ENCODE peak calls at places on chromosomes 2 and 18, in nine cellular contexts. One of them, this sample, is unnamed.

GRCh38 chr2:108612153-108612513 is 77.9 kb downstream of the LIMS1 start:
- DNase-seq in posterior vena cava: no peak
- DNase-seq in heart left ventricle: no peak
- DNase-seq in effector memory CD4-positive, alpha-beta T cell: no peak
- DNase-seq in stimulated activated CD4-positive, alpha-beta T cell treated with anti-CD3 and anti-CD28 coated beads, Interleukin-15, amount 100 ng/mL, for 24 hours: peak; percentile 60
- DNase-seq in aorta: no peak
- DNase-seq in NCI-H1092: no peak
- DNase-seq in sciatic nerve: no peak
- DNase-seq in progenitor cell of endocrine pancreas: no peak
- DNase-seq in this sample: no peak

GRCh38 chr2:174965992-174966789 is 39.0 kb downstream of the CHN1 start:
- DNase-seq in posterior vena cava: no peak
- DNase-seq in heart left ventricle: no peak
- DNase-seq in effector memory CD4-positive, alpha-beta T cell: no peak
- DNase-seq in stimulated activated CD4-positive, alpha-beta T cell treated with anti-CD3 and anti-CD28 coated beads, Interleukin-15, amount 100 ng/mL, for 24 hours: no peak
- DNase-seq in aorta: no peak
- DNase-seq in NCI-H1092: no peak
- DNase-seq in sciatic nerve: no peak
- DNase-seq in progenitor cell of endocrine pancreas: no peak
- DNase-seq in this sample: no peak

GRCh38 chr18:75809392-75809791 is 381.9 kb upstream of the SMIM21 start:
- DNase-seq in posterior vena cava: no peak
- DNase-seq in heart left ventricle: no peak
- DNase-seq in effector memory CD4-positive, alpha-beta T cell: no peak
- DNase-seq in stimulated activated CD4-positive, alpha-beta T cell treated with anti-CD3 and anti-CD28 coated beads, Interleukin-15, amount 100 ng/mL, for 24 hours: no peak
- DNase-seq in aorta: no peak
- DNase-seq in NCI-H1092: no peak
- DNase-seq in sciatic nerve: no peak
- DNase-seq in progenitor cell of endocrine pancreas: no peak
- DNase-seq in this sample: no peak

GRCh38 chr2:241739651-241740050 is 5.2 kb downstream of the D2HGDH start:
- DNase-seq in posterior vena cava: no peak
- DNase-seq in heart left ventricle: peak; percentile 16
- DNase-seq in effector memory CD4-positive, alpha-beta T cell: peak; percentile 16
- DNase-seq in stimulated activated CD4-positive, alpha-beta T cell treated with anti-CD3 and anti-CD28 coated beads, Interleukin-15, amount 100 ng/mL, for 24 hours: peak; percentile 82
- DNase-seq in aorta: no peak
- DNase-seq in NCI-H1092: no peak
- DNase-seq in sciatic nerve: no peak
- DNase-seq in progenitor cell of endocrine pancreas: no peak
- DNase-seq in this sample: no peak

GRCh38 chr2:120066708-120067547 is 54.1 kb downstream of the EPB41L5 start:
- DNase-seq in posterior vena cava: no peak
- DNase-seq in heart left ventricle: no peak
- DNase-seq in effector memory CD4-positive, alpha-beta T cell: no peak
- DNase-seq in stimulated activated CD4-positive, alpha-beta T cell treated with anti-CD3 and anti-CD28 coated beads, Interleukin-15, amount 100 ng/mL, for 24 hours: no peak
- DNase-seq in aorta: no peak
- DNase-seq in NCI-H1092: peak; percentile 71
- DNase-seq in sciatic nerve: no peak
- DNase-seq in progenitor cell of endocrine pancreas: no peak
- DNase-seq in this sample: no peak

GRCh38 chr2:195967336-195967735 is 101.3 kb downstream of the DNAH7 start:
- DNase-seq in posterior vena cava: no peak
- DNase-seq in heart left ventricle: no peak
- DNase-seq in effector memory CD4-positive, alpha-beta T cell: no peak
- DNase-seq in stimulated activated CD4-positive, alpha-beta T cell treated with anti-CD3 and anti-CD28 coated beads, Interleukin-15, amount 100 ng/mL, for 24 hours: no peak
- DNase-seq in aorta: no peak
- DNase-seq in NCI-H1092: no peak
- DNase-seq in sciatic nerve: no peak
- DNase-seq in progenitor cell of endocrine pancreas: no peak
- DNase-seq in this sample: no peak

GRCh38 chr2:113973856-113974255 is 84.0 kb downstream of the ACTR3 start:
- DNase-seq in posterior vena cava: no peak
- DNase-seq in heart left ventricle: no peak
- DNase-seq in effector memory CD4-positive, alpha-beta T cell: no peak
- DNase-seq in stimulated activated CD4-positive, alpha-beta T cell treated with anti-CD3 and anti-CD28 coated beads, Interleukin-15, amount 100 ng/mL, for 24 hours: no peak
- DNase-seq in aorta: no peak
- DNase-seq in NCI-H1092: no peak
- DNase-seq in sciatic nerve: no peak
- DNase-seq in progenitor cell of endocrine pancreas: no peak
- DNase-seq in this sample: no peak

GRCh38 chr18:68475911-68476310 is 239.0 kb downstream of the TMX3 start:
- DNase-seq in posterior vena cava: no peak
- DNase-seq in heart left ventricle: no peak
- DNase-seq in effector memory CD4-positive, alpha-beta T cell: no peak
- DNase-seq in stimulated activated CD4-positive, alpha-beta T cell treated with anti-CD3 and anti-CD28 coated beads, Interleukin-15, amount 100 ng/mL, for 24 hours: no peak
- DNase-seq in aorta: no peak
- DNase-seq in NCI-H1092: no peak
- DNase-seq in sciatic nerve: no peak
- DNase-seq in progenitor cell of endocrine pancreas: no peak
- DNase-seq in this sample: no peak

GRCh38 chr2:950627-950992 is at the start of gene SNTG2:
- DNase-seq in posterior vena cava: no peak
- DNase-seq in heart left ventricle: no peak
- DNase-seq in effector memory CD4-positive, alpha-beta T cell: peak; percentile 32
- DNase-seq in stimulated activated CD4-positive, alpha-beta T cell treated with anti-CD3 and anti-CD28 coated beads, Interleukin-15, amount 100 ng/mL, for 24 hours: peak; percentile 76
- DNase-seq in aorta: peak; percentile 82
- DNase-seq in NCI-H1092: no peak
- DNase-seq in sciatic nerve: peak; percentile 70
- DNase-seq in progenitor cell of endocrine pancreas: peak; percentile 38
- DNase-seq in this sample: no peak

GRCh38 chr2:53725662-53726061 is 41.9 kb upstream of the CHAC2 start:
- DNase-seq in posterior vena cava: no peak
- DNase-seq in heart left ventricle: no peak
- DNase-seq in effector memory CD4-positive, alpha-beta T cell: no peak
- DNase-seq in stimulated activated CD4-positive, alpha-beta T cell treated with anti-CD3 and anti-CD28 coated beads, Interleukin-15, amount 100 ng/mL, for 24 hours: no peak
- DNase-seq in aorta: no peak
- DNase-seq in NCI-H1092: no peak
- DNase-seq in sciatic nerve: no peak
- DNase-seq in progenitor cell of endocrine pancreas: no peak
- DNase-seq in this sample: no peak

GRCh38 chr2:131076707-131077106 is 16.6 kb downstream of the FAM168B start:
- DNase-seq in posterior vena cava: no peak
- DNase-seq in heart left ventricle: no peak
- DNase-seq in effector memory CD4-positive, alpha-beta T cell: no peak
- DNase-seq in stimulated activated CD4-positive, alpha-beta T cell treated with anti-CD3 and anti-CD28 coated beads, Interleukin-15, amount 100 ng/mL, for 24 hours: no peak
- DNase-seq in aorta: no peak
- DNase-seq in NCI-H1092: no peak
- DNase-seq in sciatic nerve: no peak
- DNase-seq in progenitor cell of endocrine pancreas: no peak
- DNase-seq in this sample: no peak

GRCh38 chr2:88859461-88859860 is 168.0 kb downstream of the RPIA start:
- DNase-seq in posterior vena cava: no peak
- DNase-seq in heart left ventricle: no peak
- DNase-seq in effector memory CD4-positive, alpha-beta T cell: no peak
- DNase-seq in stimulated activated CD4-positive, alpha-beta T cell treated with anti-CD3 and anti-CD28 coated beads, Interleukin-15, amount 100 ng/mL, for 24 hours: no peak
- DNase-seq in aorta: no peak
- DNase-seq in NCI-H1092: no peak
- DNase-seq in sciatic nerve: no peak
- DNase-seq in progenitor cell of endocrine pancreas: no peak
- DNase-seq in this sample: no peak

GRCh38 chr2:240595381-240596079 is 9.0 kb downstream of the CAPN10 start:
- DNase-seq in posterior vena cava: peak; percentile 76
- DNase-seq in heart left ventricle: peak; percentile 58
- DNase-seq in effector memory CD4-positive, alpha-beta T cell: no peak
- DNase-seq in stimulated activated CD4-positive, alpha-beta T cell treated with anti-CD3 and anti-CD28 coated beads, Interleukin-15, amount 100 ng/mL, for 24 hours: peak; percentile 52
- DNase-seq in aorta: peak; percentile 66
- DNase-seq in NCI-H1092: no peak
- DNase-seq in sciatic nerve: peak; percentile 55
- DNase-seq in progenitor cell of endocrine pancreas: no peak
- DNase-seq in this sample: peak; percentile 25

GRCh38 chr2:207282916-207283315 is 117.2 kb upstream of the KLF7 start:
- DNase-seq in posterior vena cava: no peak
- DNase-seq in heart left ventricle: no peak
- DNase-seq in effector memory CD4-positive, alpha-beta T cell: no peak
- DNase-seq in stimulated activated CD4-positive, alpha-beta T cell treated with anti-CD3 and anti-CD28 coated beads, Interleukin-15, amount 100 ng/mL, for 24 hours: no peak
- DNase-seq in aorta: no peak
- DNase-seq in NCI-H1092: no peak
- DNase-seq in sciatic nerve: no peak
- DNase-seq in progenitor cell of endocrine pancreas: no peak
- DNase-seq in this sample: no peak

GRCh38 chr2:212259236-212259635 is 279.4 kb downstream of the ERBB4 start:
- DNase-seq in posterior vena cava: no peak
- DNase-seq in heart left ventricle: no peak
- DNase-seq in effector memory CD4-positive, alpha-beta T cell: no peak
- DNase-seq in stimulated activated CD4-positive, alpha-beta T cell treated with anti-CD3 and anti-CD28 coated beads, Interleukin-15, amount 100 ng/mL, for 24 hours: no peak
- DNase-seq in aorta: no peak
- DNase-seq in NCI-H1092: no peak
- DNase-seq in sciatic nerve: no peak
- DNase-seq in progenitor cell of endocrine pancreas: no peak
- DNase-seq in this sample: no peak

GRCh38 chr18:55381277-55381676 is 206.7 kb downstream of the TCF4 start:
- DNase-seq in posterior vena cava: no peak
- DNase-seq in heart left ventricle: no peak
- DNase-seq in effector memory CD4-positive, alpha-beta T cell: no peak
- DNase-seq in stimulated activated CD4-positive, alpha-beta T cell treated with anti-CD3 and anti-CD28 coated beads, Interleukin-15, amount 100 ng/mL, for 24 hours: no peak
- DNase-seq in aorta: no peak
- DNase-seq in NCI-H1092: no peak
- DNase-seq in sciatic nerve: no peak
- DNase-seq in progenitor cell of endocrine pancreas: no peak
- DNase-seq in this sample: no peak

GRCh38 chr2:38301969-38302702 is 74.9 kb downstream of the ATL2 start:
- DNase-seq in posterior vena cava: no peak
- DNase-seq in heart left ventricle: no peak
- DNase-seq in effector memory CD4-positive, alpha-beta T cell: no peak
- DNase-seq in stimulated activated CD4-positive, alpha-beta T cell treated with anti-CD3 and anti-CD28 coated beads, Interleukin-15, amount 100 ng/mL, for 24 hours: no peak
- DNase-seq in aorta: no peak
- DNase-seq in NCI-H1092: no peak
- DNase-seq in sciatic nerve: no peak
- DNase-seq in progenitor cell of endocrine pancreas: no peak
- DNase-seq in this sample: no peak

GRCh38 chr2:208546107-208546506 is 139.5 kb downstream of the PTH2R start:
- DNase-seq in posterior vena cava: no peak
- DNase-seq in heart left ventricle: no peak
- DNase-seq in effector memory CD4-positive, alpha-beta T cell: no peak
- DNase-seq in stimulated activated CD4-positive, alpha-beta T cell treated with anti-CD3 and anti-CD28 coated beads, Interleukin-15, amount 100 ng/mL, for 24 hours: no peak
- DNase-seq in aorta: no peak
- DNase-seq in NCI-H1092: no peak
- DNase-seq in sciatic nerve: no peak
- DNase-seq in progenitor cell of endocrine pancreas: no peak
- DNase-seq in this sample: no peak

GRCh38 chr18:55289775-55290174 is 298.2 kb downstream of the TCF4 start:
- DNase-seq in posterior vena cava: no peak
- DNase-seq in heart left ventricle: no peak
- DNase-seq in effector memory CD4-positive, alpha-beta T cell: no peak
- DNase-seq in stimulated activated CD4-positive, alpha-beta T cell treated with anti-CD3 and anti-CD28 coated beads, Interleukin-15, amount 100 ng/mL, for 24 hours: no peak
- DNase-seq in aorta: no peak
- DNase-seq in NCI-H1092: no peak
- DNase-seq in sciatic nerve: no peak
- DNase-seq in progenitor cell of endocrine pancreas: no peak
- DNase-seq in this sample: no peak

GRCh38 chr2:43343573-43344304 is 117.3 kb upstream of the ZFP36L2 start:
- DNase-seq in posterior vena cava: peak; percentile 86
- DNase-seq in heart left ventricle: no peak
- DNase-seq in effector memory CD4-positive, alpha-beta T cell: no peak
- DNase-seq in stimulated activated CD4-positive, alpha-beta T cell treated with anti-CD3 and anti-CD28 coated beads, Interleukin-15, amount 100 ng/mL, for 24 hours: no peak
- DNase-seq in aorta: peak; percentile 86
- DNase-seq in NCI-H1092: no peak
- DNase-seq in sciatic nerve: peak; percentile 86
- DNase-seq in progenitor cell of endocrine pancreas: no peak
- DNase-seq in this sample: peak; percentile 75

GRCh38 chr18:13800505-13801259 is 23.3 kb upstream of the MC5R start:
- DNase-seq in posterior vena cava: no peak
- DNase-seq in heart left ventricle: peak; percentile 85
- DNase-seq in effector memory CD4-positive, alpha-beta T cell: no peak
- DNase-seq in stimulated activated CD4-positive, alpha-beta T cell treated with anti-CD3 and anti-CD28 coated beads, Interleukin-15, amount 100 ng/mL, for 24 hours: peak; percentile 76
- DNase-seq in aorta: peak; percentile 87
- DNase-seq in NCI-H1092: no peak
- DNase-seq in sciatic nerve: peak; percentile 66
- DNase-seq in progenitor cell of endocrine pancreas: peak; percentile 69
- DNase-seq in this sample: peak; percentile 69

GRCh38 chr2:12498703-12499102 is 218.0 kb upstream of the TRIB2 start:
- DNase-seq in posterior vena cava: no peak
- DNase-seq in heart left ventricle: no peak
- DNase-seq in effector memory CD4-positive, alpha-beta T cell: no peak
- DNase-seq in stimulated activated CD4-positive, alpha-beta T cell treated with anti-CD3 and anti-CD28 coated beads, Interleukin-15, amount 100 ng/mL, for 24 hours: no peak
- DNase-seq in aorta: no peak
- DNase-seq in NCI-H1092: no peak
- DNase-seq in sciatic nerve: no peak
- DNase-seq in progenitor cell of endocrine pancreas: no peak
- DNase-seq in this sample: no peak

GRCh38 chr18:136433-136832 is 21.9 kb upstream of the USP14 start:
- DNase-seq in posterior vena cava: no peak
- DNase-seq in heart left ventricle: no peak
- DNase-seq in effector memory CD4-positive, alpha-beta T cell: peak; percentile 7
- DNase-seq in stimulated activated CD4-positive, alpha-beta T cell treated with anti-CD3 and anti-CD28 coated beads, Interleukin-15, amount 100 ng/mL, for 24 hours: peak; percentile 39
- DNase-seq in aorta: no peak
- DNase-seq in NCI-H1092: no peak
- DNase-seq in sciatic nerve: no peak
- DNase-seq in progenitor cell of endocrine pancreas: no peak
- DNase-seq in this sample: no peak